ENCODE peak calls at places on chromosomes 1 and 21, in four cellular contexts. X is HCT116, M is H1, E is GM12878. J is an unnamed sample.

GRCh38 chr21:34986561-34987533 is 62.3 kb downstream of the RUNX1 start:
- DNase-seq in X (peak), M (no peak), E (peak), J (no peak)

GRCh38 chr1:175278236-175278635 is 85.7 kb upstream of the KIAA0040 start:
- DNase-seq in X (no peak), M (no peak), E (no peak), J (no peak)

GRCh38 chr1:155091071-155092051 is 12.7 kb downstream of the EFNA3 start:
- DNase-seq in X (peak), M (peak), E (no peak), J (peak)

GRCh38 chr1:5982868-5983267 is 9.4 kb downstream of the NPHP4 start:
- DNase-seq in X (no peak), M (no peak), E (no peak), J (no peak)

GRCh38 chr1:102550729-102551384 is 554.1 kb upstream of the OLFM3 start:
- DNase-seq in X (peak), M (peak), E (no peak), J (no peak)

GRCh38 chr1:209689484-209689883 is 14.3 kb downstream of the G0S2 start:
- DNase-seq in X (no peak), M (no peak), E (no peak), J (peak)

GRCh38 chr1:170674239-170674638 is 10.3 kb downstream of the PRRX1 start:
- DNase-seq in X (no peak), M (no peak), E (no peak), J (no peak)

GRCh38 chr1:183272390-183272801 is 86.3 kb downstream of the LAMC2 start:
- DNase-seq in X (no peak), M (no peak), E (no peak), J (no peak)

GRCh38 chr1:119929643-119930310 is 33.5 kb upstream of the ADAM30 start:
- DNase-seq in X (no peak), M (no peak), E (no peak), J (no peak)

GRCh38 chr1:187759934-187760333 is 931.2 kb downstream of the PLA2G4A start:
- DNase-seq in X (no peak), M (no peak), E (no peak), J (no peak)

GRCh38 chr1:84283381-84283780 is 18.1 kb upstream of the SAMD13 start:
- DNase-seq in X (no peak), M (no peak), E (no peak), J (no peak)

GRCh38 chr1:92933459-92933858 is 27.8 kb downstream of the DIPK1A start:
- DNase-seq in X (no peak), M (no peak), E (no peak), J (no peak)

GRCh38 chr1:19073311-19074186 is 117.1 kb upstream of the IFFO2 start:
- DNase-seq in X (no peak), M (no peak), E (no peak), J (no peak)

GRCh38 chr1:216953495-216953894 is 230.3 kb upstream of the ESRRG start:
- DNase-seq in X (no peak), M (no peak), E (no peak), J (no peak)

GRCh38 chr1:117621316-117621715 is 15.5 kb downstream of the TENT5C start:
- DNase-seq in X (no peak), M (no peak), E (no peak), J (no peak)

GRCh38 chr1:66981679-66982078 is 56.9 kb downstream of the MIER1 start:
- DNase-seq in X (no peak), M (no peak), E (no peak), J (no peak)

GRCh38 chr1:55140546-55140983 is 74.6 kb downstream of the USP24 start:
- DNase-seq in X (peak), M (peak), E (peak), J (peak)

GRCh38 chr1:236734141-236734765 is 48.0 kb downstream of the ACTN2 start:
- DNase-seq in X (no peak), M (no peak), E (no peak), J (no peak)

GRCh38 chr1:210025870-210026269 is 87.9 kb downstream of the SYT14 start:
- DNase-seq in X (no peak), M (no peak), E (no peak), J (no peak)

GRCh38 chr1:239700667-239701066 is 314.3 kb downstream of the CHRM3 start:
- DNase-seq in X (no peak), M (no peak), E (no peak), J (no peak)

GRCh38 chr1:186617860-186618780 is 62.1 kb downstream of the PTGS2 start:
- DNase-seq in X (no peak), M (no peak), E (peak), J (peak)

GRCh38 chr1:209443975-209444651 is 139.4 kb upstream of the CAMK1G start:
- DNase-seq in X (no peak), M (no peak), E (no peak), J (no peak)

GRCh38 chr1:30197616-30197934 is 525.8 kb downstream of the MATN1 start:
- DNase-seq in X (no peak), M (no peak), E (no peak), J (no peak)

GRCh38 chr1:151579436-151580225 is 32.2 kb upstream of the SNX27 start:
- DNase-seq in X (no peak), M (no peak), E (no peak), J (no peak)

GRCh38 chr1:173798078-173798477 is 26.4 kb upstream of the DARS2 start:
- DNase-seq in X (no peak), M (no peak), E (no peak), J (no peak)

GRCh38 chr1:59699227-59699847 is 115.4 kb upstream of the HOOK1 start:
- DNase-seq in X (peak), M (no peak), E (no peak), J (peak)

GRCh38 chr21:28818663-28819278 is 173.9 kb downstream of the LTN1 start:
- DNase-seq in X (no peak), M (no peak), E (no peak), J (no peak)

GRCh38 chr1:24159366-24159765 is 16.4 kb upstream of the IL22RA1 start:
- DNase-seq in X (no peak), M (no peak), E (no peak), J (no peak)

GRCh38 chr1:24157921-24158481 is 15.1 kb upstream of the IL22RA1 start:
- DNase-seq in X (no peak), M (no peak), E (no peak), J (no peak)

GRCh38 chr1:24154215-24154614 is 11.3 kb upstream of the IL22RA1 start:
- DNase-seq in X (no peak), M (no peak), E (no peak), J (no peak)

GRCh38 chr1:24155011-24155782 is 12.3 kb upstream of the IL22RA1 start:
- DNase-seq in X (peak), M (peak), E (peak), J (peak)

DNA sequence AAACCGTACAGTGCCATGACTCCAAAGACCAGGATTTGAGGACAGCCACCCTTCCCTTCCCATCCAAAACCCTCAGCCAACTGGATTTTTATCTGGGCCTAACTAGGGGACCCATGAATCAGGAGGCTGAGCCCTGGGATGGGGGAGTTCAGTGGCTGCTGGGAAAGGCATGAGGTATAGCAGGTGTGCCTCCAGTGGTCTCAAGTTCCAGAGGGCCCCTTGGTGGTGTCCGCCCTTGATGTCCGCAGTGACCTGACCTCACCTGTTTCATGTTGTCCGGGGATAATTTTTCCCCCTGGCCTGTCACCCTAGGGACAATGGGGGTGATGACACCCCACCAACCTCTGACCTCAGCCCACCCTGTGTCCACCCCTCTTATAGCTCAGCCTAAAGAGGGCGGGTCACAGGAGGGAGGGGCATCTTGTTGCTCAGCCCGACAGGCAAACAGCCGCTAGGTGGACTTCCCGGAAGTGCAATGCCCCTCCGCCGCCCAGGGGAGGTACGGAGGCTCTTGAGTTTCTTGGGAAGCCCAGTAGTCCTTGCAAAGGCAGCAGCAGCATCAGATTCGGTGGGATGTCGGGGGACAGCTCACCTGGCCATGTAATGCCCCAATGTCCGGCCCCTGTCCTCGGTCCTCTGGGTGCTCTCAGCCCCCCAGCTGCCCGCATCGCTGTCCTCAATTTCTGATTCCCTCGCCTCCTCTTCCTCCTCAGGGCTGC is 13.8 kb upstream of the IL22RA1 start:
- DNase-seq in X (no peak), M (no peak), E (no peak), J (no peak)
- TF ChIP-seq JUND in X (no peak), M (no peak), E (no peak), J (no peak)

GRCh38 chr1:219517031-219517430 is 95.9 kb downstream of the ZC3H11B start:
- DNase-seq in X (peak), M (no peak), E (no peak), J (no peak)

GRCh38 chr1:219518906-219519248 is 94.0 kb downstream of the ZC3H11B start:
- DNase-seq in X (no peak), M (no peak), E (no peak), J (no peak)

GRCh38 chr1:219521325-219521724 is 91.6 kb downstream of the ZC3H11B start:
- DNase-seq in X (no peak), M (no peak), E (no peak), J (no peak)

GRCh38 chr1:219514728-219515127 is 98.2 kb downstream of the ZC3H11B start:
- DNase-seq in X (no peak), M (no peak), E (no peak), J (no peak)

DNA sequence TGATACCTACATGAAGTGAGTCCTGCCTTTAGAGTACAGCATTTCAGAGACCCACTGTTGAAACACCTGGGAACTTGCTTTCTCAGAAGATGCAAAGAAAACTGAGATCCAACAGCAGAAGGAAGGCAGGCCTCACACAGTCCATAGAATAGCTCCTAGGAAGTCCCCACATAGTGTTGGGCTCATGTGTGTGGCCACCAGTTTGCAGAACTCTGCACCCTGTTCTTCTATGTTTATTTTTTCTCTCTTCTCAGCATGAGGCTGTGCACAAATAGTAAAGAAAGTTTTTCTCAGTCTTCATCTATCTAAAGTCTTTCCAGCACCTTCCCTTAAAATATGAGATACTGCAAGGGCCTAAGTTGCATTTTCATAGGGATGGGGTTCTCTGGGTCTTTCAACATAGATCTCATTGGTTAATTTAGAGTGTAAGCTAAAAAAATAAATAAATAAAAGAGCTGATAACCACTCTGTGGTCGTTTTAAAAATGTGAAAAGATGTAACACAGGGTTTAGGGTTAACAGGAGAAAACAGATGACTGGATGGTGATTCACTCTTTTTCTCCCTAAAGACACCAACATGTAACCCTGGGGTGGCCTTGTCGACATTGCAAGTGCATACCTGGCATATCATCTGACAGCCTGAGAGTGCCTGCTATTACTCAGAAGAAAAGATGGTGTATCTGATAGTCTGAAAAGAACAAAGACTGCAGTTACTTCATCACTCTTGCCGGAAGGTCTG is 94.6 kb downstream of the ZC3H11B start:
- DNase-seq in X (no peak), M (no peak), E (no peak), J (no peak)
- TF ChIP-seq JUND in X (no peak), M (no peak), E (no peak), J (no peak)

GRCh38 chr21:15059397-15059796 is 5.4 kb downstream of the NRIP1 start:
- DNase-seq in X (no peak), M (no peak), E (no peak), J (no peak)

GRCh38 chr21:15054089-15054488 is 10.7 kb downstream of the NRIP1 start:
- DNase-seq in X (no peak), M (no peak), E (no peak), J (no peak)

GRCh38 chr21:15058718-15059316 is 6.0 kb downstream of the NRIP1 start:
- DNase-seq in X (peak), M (no peak), E (no peak), J (no peak)

GRCh38 chr21:15054606-15055239 is 10.1 kb downstream of the NRIP1 start:
- DNase-seq in X (no peak), M (no peak), E (no peak), J (no peak)

DNA sequence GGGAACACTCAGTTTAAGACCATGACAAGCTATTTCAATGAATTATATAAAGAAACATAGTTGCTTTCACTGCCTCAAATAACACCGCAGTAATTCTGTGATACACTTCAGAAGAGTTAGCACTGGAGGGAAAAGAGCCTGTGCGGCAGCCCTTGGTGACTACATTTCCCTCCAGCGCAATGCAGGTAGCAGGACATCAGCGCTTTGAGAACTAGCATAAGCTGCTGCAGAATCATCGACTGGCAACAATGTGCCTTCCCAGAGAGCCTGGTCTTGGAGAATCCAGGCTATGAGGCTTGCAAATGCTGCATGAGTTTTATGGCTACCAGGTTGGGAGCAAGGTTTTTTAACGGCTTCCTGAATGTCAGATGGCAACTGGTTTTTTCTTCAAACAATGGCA is 7.5 kb downstream of the NRIP1 start:
- DNase-seq in X (no peak), M (no peak), E (no peak), J (no peak)
- TF ChIP-seq JUND in X (no peak), M (no peak), E (no peak), J (no peak)

GRCh38 chr1:41629571-41629970 is 145.1 kb upstream of the EDN2 start:
- DNase-seq in X (no peak), M (no peak), E (no peak), J (no peak)
- TF ChIP-seq JUND in X (no peak), M (no peak), E (no peak), J (no peak)

GRCh38 chr1:47598357-47598756 is 160.5 kb downstream of the FOXD2 start:
- DNase-seq in X (no peak), M (no peak), E (no peak), J (no peak)
- TF ChIP-seq JUND in X (no peak), M (no peak), E (no peak), J (no peak)

GRCh38 chr1:7535934-7536878 is 234.9 kb upstream of the VAMP3 start:
- DNase-seq in X (no peak), M (peak), E (no peak), J (no peak)

GRCh38 chr1:7535016-7535415 is 236.1 kb upstream of the VAMP3 start:
- DNase-seq in X (no peak), M (no peak), E (no peak), J (no peak)

GRCh38 chr1:7538849-7539771 is 232.0 kb upstream of the VAMP3 start:
- DNase-seq in X (no peak), M (no peak), E (no peak), J (no peak)

GRCh38 chr1:7538033-7538432 is 233.1 kb upstream of the VAMP3 start:
- DNase-seq in X (no peak), M (no peak), E (no peak), J (no peak)

DNA sequence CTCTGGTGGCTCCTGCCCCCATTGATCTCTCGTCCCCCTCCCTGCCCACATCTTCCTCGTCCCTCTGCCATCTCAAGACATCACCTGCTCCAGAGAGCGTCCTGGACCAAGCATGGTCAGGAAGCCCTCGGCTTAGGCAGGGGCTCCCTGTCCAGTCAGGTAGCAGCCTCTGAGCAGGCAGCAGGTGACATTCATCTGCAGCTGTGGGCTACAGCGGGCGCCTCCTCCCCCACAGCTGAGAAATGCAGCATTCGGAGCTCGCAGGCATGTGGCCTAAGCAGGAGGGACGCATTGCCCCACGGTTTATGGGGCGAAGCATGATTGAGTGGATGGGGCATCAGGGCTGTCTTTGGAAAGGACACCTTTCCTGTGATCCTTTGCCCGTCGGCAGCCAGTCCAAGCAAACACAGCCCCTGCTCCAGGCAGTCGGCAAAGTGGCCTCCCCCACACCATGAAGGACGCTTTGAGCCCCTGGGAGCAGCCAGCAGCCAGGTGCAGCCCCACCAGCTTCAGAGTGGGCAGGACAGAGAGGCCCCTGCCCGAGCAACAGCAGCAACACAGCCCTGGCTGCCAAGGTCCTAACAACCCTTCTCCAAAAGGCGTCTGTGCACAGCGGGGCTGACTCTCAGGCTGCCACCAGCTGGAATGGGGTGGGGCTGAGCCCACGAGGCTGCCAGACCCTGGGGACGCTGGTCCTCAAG is 234.1 kb upstream of the VAMP3 start:
- DNase-seq in X (no peak), M (no peak), E (no peak), J (no peak)
- TF ChIP-seq JUND in X (no peak), M (no peak), E (no peak), J (no peak)